ENCODE peak calls at places on chromosomes 3 and 15, in six cellular contexts. M, L, B, T, U and Y are unnamed samples.

GRCh38 chr15:64423970-64424369 is 36.3 kb downstream of the TRIP4 start:
- DNase-seq in T (no peak), L (no peak), M (no peak), U (no peak), B (no peak), Y (no peak)

GRCh38 chr3:170644711-170645110 is 58.8 kb upstream of the SLC7A14 start:
- DNase-seq in B (no peak), M (no peak), U (no peak), T (no peak), L (no peak), Y (no peak)

GRCh38 chr15:31252386-31252785 is 74.2 kb upstream of the KLF13 start:
- DNase-seq in B (no peak), L (no peak), M (no peak), T (no peak), U (peak), Y (no peak)

GRCh38 chr3:16885588-16885903 is 791 bp downstream of the PLCL2 start:
- DNase-seq in U (no peak), M (no peak), B (no peak), T (no peak), L (no peak), Y (no peak)

GRCh38 chr3:1699361-1699920 is 399.2 kb upstream of the CNTN4 start:
- DNase-seq in B (no peak), M (no peak), U (no peak), L (no peak), T (no peak), Y (no peak)

GRCh38 chr3:901953-902778 is 190.7 kb upstream of the CNTN6 start:
- DNase-seq in U (peak), T (no peak), B (peak), L (no peak), M (no peak), Y (peak)

GRCh38 chr15:58472821-58473581 is 41.2 kb downstream of the LIPC start:
- DNase-seq in B (peak), U (peak), L (no peak), T (no peak), M (peak), Y (peak)

GRCh38 chr3:61537366-61537765 is 24.0 kb upstream of the PTPRG start:
- DNase-seq in L (no peak), M (peak), B (peak), T (no peak), U (peak), Y (no peak)

GRCh38 chr15:65326109-65326508 is 21.6 kb downstream of the RNU5B-1 start:
- DNase-seq in B (peak), M (no peak), L (peak), T (no peak), U (peak), Y (peak)

GRCh38 chr15:78073026-78073425 is 4.5 kb downstream of the TBC1D2B start:
- DNase-seq in L (no peak), U (no peak), T (no peak), M (no peak), B (no peak), Y (no peak)

GRCh38 chr15:48904758-48905157 is 26.8 kb downstream of the EID1 start:
- DNase-seq in B (no peak), M (no peak), T (no peak), U (no peak), L (no peak), Y (no peak)

GRCh38 chr3:70471464-70472342 is 159.3 kb upstream of the MDFIC2 start:
- DNase-seq in T (no peak), L (no peak), U (no peak), M (peak), B (no peak), Y (no peak)

GRCh38 chr3:172150896-172151295 is 111.5 kb downstream of the FNDC3B start:
- DNase-seq in B (no peak), T (no peak), U (no peak), L (no peak), M (no peak), Y (no peak)

GRCh38 chr15:31483924-31484368 is 157.3 kb downstream of the KLF13 start:
- DNase-seq in L (no peak), B (no peak), T (peak), M (no peak), U (no peak), Y (no peak)

GRCh38 chr15:28023422-28023821 is 75.7 kb downstream of the OCA2 start:
- DNase-seq in T (peak), B (no peak), L (no peak), U (no peak), M (no peak), Y (no peak)

GRCh38 chr15:38316311-38316710 is 63.7 kb downstream of the SPRED1 start:
- DNase-seq in M (no peak), U (no peak), L (no peak), T (no peak), B (peak), Y (no peak)

GRCh38 chr15:41494190-41494921 is 682 bp downstream of the ITPKA start:
- DNase-seq in T (no peak), B (no peak), U (no peak), M (no peak), L (no peak), Y (peak)

GRCh38 chr15:61655881-61656280 is 404.4 kb downstream of the VPS13C start:
- DNase-seq in U (no peak), B (no peak), L (no peak), M (no peak), T (no peak), Y (no peak)

GRCh38 chr3:55899887-55900286 is 412.8 kb upstream of the WNT5A start:
- DNase-seq in T (no peak), L (no peak), B (no peak), M (no peak), U (no peak), Y (no peak)

GRCh38 chr3:148991219-148992026 is at the start of gene GYG1:
- DNase-seq in M (peak), U (peak), T (peak), L (peak), B (peak), Y (peak)

GRCh38 chr15:62647195-62647865 is 395.2 kb upstream of the TPM1 start:
- DNase-seq in T (no peak), M (peak), L (peak), U (peak), B (peak), Y (no peak)

GRCh38 chr15:45279024-45279697 is 27.1 kb downstream of the SLC28A2 start:
- DNase-seq in B (peak), L (peak), M (peak), T (peak), U (peak), Y (peak)

GRCh38 chr3:108342829-108343478 is 46.6 kb downstream of the HHLA2 start:
- DNase-seq in U (peak), L (no peak), T (no peak), M (no peak), B (peak), Y (peak)

GRCh38 chr15:89486726-89487050 is 9.7 kb downstream of the RHCG start:
- DNase-seq in T (no peak), U (no peak), B (no peak), L (no peak), M (no peak), Y (no peak)

GRCh38 chr3:154904328-154904727 is 175.8 kb upstream of the MME start:
- DNase-seq in M (peak), B (peak), U (peak), L (no peak), T (no peak), Y (peak)

GRCh38 chr3:142962520-142963265 is 781 bp downstream of the PAQR9 start:
- DNase-seq in M (no peak), T (no peak), L (no peak), B (no peak), U (no peak), Y (no peak)

GRCh38 chr3:165133188-165133899 is 55.0 kb upstream of the SI start:
- DNase-seq in M (no peak), L (no peak), T (no peak), B (no peak), U (no peak), Y (no peak)

GRCh38 chr3:172068977-172069376 is 29.6 kb downstream of the FNDC3B start:
- DNase-seq in L (no peak), M (no peak), U (no peak), T (no peak), B (no peak), Y (no peak)

GRCh38 chr3:154089416-154090115 is 31.6 kb upstream of the ARHGEF26 start:
- DNase-seq in B (no peak), L (no peak), T (no peak), U (no peak), M (no peak), Y (no peak)

GRCh38 chr3:45958333-45958791 is 15.1 kb downstream of the CXCR6 start:
- DNase-seq in L (no peak), B (no peak), M (no peak), U (no peak), T (no peak), Y (no peak)